ENCODE peak calls at places on chromosomes 16 and 17, in eight cellular contexts. One of them, this sample, is unnamed.

GRCh38 chr17:33816842-33817241 is 438.2 kb upstream of the CCL2 start:
- DNase-seq in mucosa of descending colon: no peak
- DNase-seq in neural progenitor cell: no peak
- DNase-seq in NCI-H510A: no peak
- DNase-seq in AG04450: no peak
- DNase-seq in A549: no peak
- DNase-seq in GM04504: no peak
- DNase-seq in MCF 10A: no peak
- DNase-seq in this sample: no peak

GRCh38 chr16:2150418-2151187 is 2.2 kb downstream of the RAB26 start:
- DNase-seq in mucosa of descending colon: peak
- DNase-seq in neural progenitor cell: peak
- DNase-seq in NCI-H510A: no peak
- DNase-seq in AG04450: no peak
- DNase-seq in A549: peak
- DNase-seq in GM04504: no peak
- DNase-seq in MCF 10A: peak
- DNase-seq in this sample: no peak

GRCh38 chr16:81505011-81505660 is 60.5 kb downstream of the CMIP start:
- DNase-seq in mucosa of descending colon: no peak
- DNase-seq in neural progenitor cell: no peak
- DNase-seq in NCI-H510A: peak
- DNase-seq in AG04450: no peak
- DNase-seq in A549: peak
- DNase-seq in GM04504: no peak
- DNase-seq in MCF 10A: peak
- DNase-seq in this sample: no peak

GRCh38 chr16:71214771-71215381 is 15.6 kb downstream of the HYDIN start:
- DNase-seq in mucosa of descending colon: no peak
- DNase-seq in neural progenitor cell: no peak
- DNase-seq in NCI-H510A: no peak
- DNase-seq in AG04450: no peak
- DNase-seq in A549: peak
- DNase-seq in GM04504: no peak
- DNase-seq in MCF 10A: peak
- DNase-seq in this sample: no peak

GRCh38 chr16:12311309-12311708 is 334.8 kb downstream of the SNX29 start:
- DNase-seq in mucosa of descending colon: no peak
- DNase-seq in neural progenitor cell: peak
- DNase-seq in NCI-H510A: no peak
- DNase-seq in AG04450: no peak
- DNase-seq in A549: no peak
- DNase-seq in GM04504: no peak
- DNase-seq in MCF 10A: no peak
- DNase-seq in this sample: no peak

GRCh38 chr17:30920282-30920681 is 1.5 kb upstream of the ADAP2 start:
- DNase-seq in mucosa of descending colon: no peak
- DNase-seq in neural progenitor cell: peak
- DNase-seq in NCI-H510A: no peak
- DNase-seq in AG04450: peak
- DNase-seq in A549: peak
- DNase-seq in GM04504: no peak
- DNase-seq in MCF 10A: no peak
- DNase-seq in this sample: no peak

GRCh38 chr16:75304521-75305363 is 53.3 kb upstream of the BCAR1 start:
- DNase-seq in mucosa of descending colon: peak
- DNase-seq in neural progenitor cell: no peak
- DNase-seq in NCI-H510A: no peak
- DNase-seq in AG04450: no peak
- DNase-seq in A549: peak
- DNase-seq in GM04504: peak
- DNase-seq in MCF 10A: peak
- DNase-seq in this sample: no peak

GRCh38 chr17:1783271-1783670 is 21.4 kb downstream of the SERPINF1 start:
- DNase-seq in mucosa of descending colon: no peak
- DNase-seq in neural progenitor cell: no peak
- DNase-seq in NCI-H510A: no peak
- DNase-seq in AG04450: no peak
- DNase-seq in A549: no peak
- DNase-seq in GM04504: no peak
- DNase-seq in MCF 10A: no peak
- DNase-seq in this sample: peak

GRCh38 chr16:58264961-58265479 is 29.8 kb downstream of the PRSS54 start:
- DNase-seq in mucosa of descending colon: peak
- DNase-seq in neural progenitor cell: no peak
- DNase-seq in NCI-H510A: no peak
- DNase-seq in AG04450: peak
- DNase-seq in A549: peak
- DNase-seq in GM04504: peak
- DNase-seq in MCF 10A: peak
- DNase-seq in this sample: no peak

GRCh38 chr16:86984286-86984685 is 332.9 kb downstream of the C16orf95 start:
- DNase-seq in mucosa of descending colon: no peak
- DNase-seq in neural progenitor cell: no peak
- DNase-seq in NCI-H510A: no peak
- DNase-seq in AG04450: no peak
- DNase-seq in A549: no peak
- DNase-seq in GM04504: no peak
- DNase-seq in MCF 10A: no peak
- DNase-seq in this sample: no peak

GRCh38 chr16:2483939-2484897 is 9.3 kb downstream of the TBC1D24 start:
- DNase-seq in mucosa of descending colon: no peak
- DNase-seq in neural progenitor cell: no peak
- DNase-seq in NCI-H510A: no peak
- DNase-seq in AG04450: no peak
- DNase-seq in A549: no peak
- DNase-seq in GM04504: no peak
- DNase-seq in MCF 10A: no peak
- DNase-seq in this sample: no peak

GRCh38 chr17:31811021-31811565 is 48.0 kb downstream of the COPRS start:
- DNase-seq in mucosa of descending colon: no peak
- DNase-seq in neural progenitor cell: no peak
- DNase-seq in NCI-H510A: no peak
- DNase-seq in AG04450: no peak
- DNase-seq in A549: no peak
- DNase-seq in GM04504: no peak
- DNase-seq in MCF 10A: no peak
- DNase-seq in this sample: no peak

GRCh38 chr17:2704890-2705248 is 6.7 kb downstream of the CLUH start:
- DNase-seq in mucosa of descending colon: no peak
- DNase-seq in neural progenitor cell: peak
- DNase-seq in NCI-H510A: no peak
- DNase-seq in AG04450: no peak
- DNase-seq in A549: no peak
- DNase-seq in GM04504: no peak
- DNase-seq in MCF 10A: no peak
- DNase-seq in this sample: no peak

GRCh38 chr17:49459401-49459984 is 35.6 kb upstream of the NGFR start:
- DNase-seq in mucosa of descending colon: no peak
- DNase-seq in neural progenitor cell: no peak
- DNase-seq in NCI-H510A: no peak
- DNase-seq in AG04450: no peak
- DNase-seq in A549: no peak
- DNase-seq in GM04504: no peak
- DNase-seq in MCF 10A: no peak
- DNase-seq in this sample: no peak

GRCh38 chr17:64218066-64218465 is 45.0 kb downstream of the TEX2 start:
- DNase-seq in mucosa of descending colon: no peak
- DNase-seq in neural progenitor cell: no peak
- DNase-seq in NCI-H510A: no peak
- DNase-seq in AG04450: no peak
- DNase-seq in A549: no peak
- DNase-seq in GM04504: no peak
- DNase-seq in MCF 10A: no peak
- DNase-seq in this sample: no peak

GRCh38 chr17:78534492-78535284 is 42.5 kb downstream of the DNAH17 start:
- DNase-seq in mucosa of descending colon: no peak
- DNase-seq in neural progenitor cell: no peak
- DNase-seq in NCI-H510A: no peak
- DNase-seq in AG04450: no peak
- DNase-seq in A549: no peak
- DNase-seq in GM04504: no peak
- DNase-seq in MCF 10A: no peak
- DNase-seq in this sample: no peak

GRCh38 chr16:82744958-82745357 is 118.2 kb downstream of the CDH13 start:
- DNase-seq in mucosa of descending colon: no peak
- DNase-seq in neural progenitor cell: no peak
- DNase-seq in NCI-H510A: no peak
- DNase-seq in AG04450: no peak
- DNase-seq in A549: no peak
- DNase-seq in GM04504: no peak
- DNase-seq in MCF 10A: no peak
- DNase-seq in this sample: no peak

GRCh38 chr17:69997332-69997731 is 77.7 kb upstream of the KCNJ16 start:
- DNase-seq in mucosa of descending colon: peak
- DNase-seq in neural progenitor cell: no peak
- DNase-seq in NCI-H510A: no peak
- DNase-seq in AG04450: no peak
- DNase-seq in A549: peak
- DNase-seq in GM04504: no peak
- DNase-seq in MCF 10A: no peak
- DNase-seq in this sample: no peak

GRCh38 chr17:42120161-42121065 is 754 bp downstream of the KAT2A start:
- DNase-seq in mucosa of descending colon: peak
- DNase-seq in neural progenitor cell: peak
- DNase-seq in NCI-H510A: no peak
- DNase-seq in AG04450: no peak
- DNase-seq in A549: no peak
- DNase-seq in GM04504: no peak
- DNase-seq in MCF 10A: no peak
- DNase-seq in this sample: no peak

GRCh38 chr16:2766430-2767139 is 10.5 kb downstream of the ELOB start:
- DNase-seq in mucosa of descending colon: no peak
- DNase-seq in neural progenitor cell: no peak
- DNase-seq in NCI-H510A: no peak
- DNase-seq in AG04450: no peak
- DNase-seq in A549: no peak
- DNase-seq in GM04504: no peak
- DNase-seq in MCF 10A: no peak
- DNase-seq in this sample: no peak

GRCh38 chr17:56142325-56142724 is 10.9 kb upstream of the ANKFN1 start:
- DNase-seq in mucosa of descending colon: no peak
- DNase-seq in neural progenitor cell: no peak
- DNase-seq in NCI-H510A: no peak
- DNase-seq in AG04450: peak
- DNase-seq in A549: no peak
- DNase-seq in GM04504: peak
- DNase-seq in MCF 10A: peak
- DNase-seq in this sample: no peak

GRCh38 chr17:17443173-17443572 is 33.6 kb upstream of the MED9 start:
- DNase-seq in mucosa of descending colon: no peak
- DNase-seq in neural progenitor cell: no peak
- DNase-seq in NCI-H510A: no peak
- DNase-seq in AG04450: no peak
- DNase-seq in A549: no peak
- DNase-seq in GM04504: no peak
- DNase-seq in MCF 10A: no peak
- DNase-seq in this sample: no peak

GRCh38 chr17:77119668-77120301 is 21.0 kb upstream of the SEC14L1 start:
- DNase-seq in mucosa of descending colon: no peak
- DNase-seq in neural progenitor cell: no peak
- DNase-seq in NCI-H510A: no peak
- DNase-seq in AG04450: no peak
- DNase-seq in A549: no peak
- DNase-seq in GM04504: no peak
- DNase-seq in MCF 10A: no peak
- DNase-seq in this sample: no peak

GRCh38 chr16:77961811-77962210 is 60.5 kb upstream of the CLEC3A start:
- DNase-seq in mucosa of descending colon: no peak
- DNase-seq in neural progenitor cell: no peak
- DNase-seq in NCI-H510A: no peak
- DNase-seq in AG04450: no peak
- DNase-seq in A549: no peak
- DNase-seq in GM04504: peak
- DNase-seq in MCF 10A: no peak
- DNase-seq in this sample: no peak

GRCh38 chr17:79650861-79651260 is 40.0 kb upstream of the RBFOX3 start:
- DNase-seq in mucosa of descending colon: no peak
- DNase-seq in neural progenitor cell: no peak
- DNase-seq in NCI-H510A: no peak
- DNase-seq in AG04450: no peak
- DNase-seq in A549: no peak
- DNase-seq in GM04504: no peak
- DNase-seq in MCF 10A: no peak
- DNase-seq in this sample: peak